ENCODE peak calls at places on chromosome 10, in nine cellular contexts. One of them, this sample, is unnamed.

GRCh38 chr10:126063353-126063791 is 167.0 kb downstream of the FANK1 start:
- DNase-seq in CD8-positive, alpha-beta T cell: no peak
- DNase-seq in tibial nerve: no peak
- DNase-seq in retina: no peak
- DNase-seq in activated CD4-positive, alpha-beta T cell treated with anti-CD3 and anti-CD28 coated beads, Interleukin-2, amount 50 U/mL, for 24 hours: no peak
- DNase-seq in NCI-H446 treated with DMSO at 0.1 percent for 48 hours: no peak
- DNase-seq in ureter: no peak
- DNase-seq in CD4-positive, CD25-positive, alpha-beta regulatory T cell: no peak
- DNase-seq in caudate nucleus: no peak
- DNase-seq in this sample: no peak

GRCh38 chr10:36578306-36578705 is 547.1 kb upstream of the ANKRD30A start:
- DNase-seq in activated CD4-positive, alpha-beta T cell treated with anti-CD3 and anti-CD28 coated beads, Interleukin-2, amount 50 U/mL, for 24 hours: no peak
- DNase-seq in ureter: no peak
- DNase-seq in CD8-positive, alpha-beta T cell: no peak
- DNase-seq in tibial nerve: no peak
- DNase-seq in CD4-positive, CD25-positive, alpha-beta regulatory T cell: no peak
- DNase-seq in NCI-H446 treated with DMSO at 0.1 percent for 48 hours: no peak
- DNase-seq in retina: no peak
- DNase-seq in caudate nucleus: no peak
- DNase-seq in this sample: no peak

GRCh38 chr10:63521389-63522128 is at the start of gene REEP3:
- DNase-seq in caudate nucleus: peak
- DNase-seq in CD8-positive, alpha-beta T cell: peak
- DNase-seq in ureter: peak
- DNase-seq in retina: peak
- DNase-seq in CD4-positive, CD25-positive, alpha-beta regulatory T cell: peak
- DNase-seq in NCI-H446 treated with DMSO at 0.1 percent for 48 hours: peak
- DNase-seq in tibial nerve: peak
- DNase-seq in activated CD4-positive, alpha-beta T cell treated with anti-CD3 and anti-CD28 coated beads, Interleukin-2, amount 50 U/mL, for 24 hours: peak
- DNase-seq in this sample: peak

GRCh38 chr10:44051584-44052385 is 333.1 kb downstream of the CXCL12 start:
- DNase-seq in CD8-positive, alpha-beta T cell: no peak
- DNase-seq in activated CD4-positive, alpha-beta T cell treated with anti-CD3 and anti-CD28 coated beads, Interleukin-2, amount 50 U/mL, for 24 hours: no peak
- DNase-seq in tibial nerve: no peak
- DNase-seq in CD4-positive, CD25-positive, alpha-beta regulatory T cell: no peak
- DNase-seq in ureter: no peak
- DNase-seq in NCI-H446 treated with DMSO at 0.1 percent for 48 hours: no peak
- DNase-seq in caudate nucleus: no peak
- DNase-seq in retina: peak
- DNase-seq in this sample: no peak

GRCh38 chr10:115321360-115321759 is 228.2 kb downstream of the ATRNL1 start:
- DNase-seq in activated CD4-positive, alpha-beta T cell treated with anti-CD3 and anti-CD28 coated beads, Interleukin-2, amount 50 U/mL, for 24 hours: no peak
- DNase-seq in retina: no peak
- DNase-seq in ureter: no peak
- DNase-seq in tibial nerve: no peak
- DNase-seq in CD4-positive, CD25-positive, alpha-beta regulatory T cell: no peak
- DNase-seq in caudate nucleus: no peak
- DNase-seq in CD8-positive, alpha-beta T cell: no peak
- DNase-seq in NCI-H446 treated with DMSO at 0.1 percent for 48 hours: no peak
- DNase-seq in this sample: no peak

GRCh38 chr10:125124907-125125306 is 35.5 kb downstream of the CTBP2 start:
- DNase-seq in retina: no peak
- DNase-seq in CD8-positive, alpha-beta T cell: no peak
- DNase-seq in ureter: no peak
- DNase-seq in activated CD4-positive, alpha-beta T cell treated with anti-CD3 and anti-CD28 coated beads, Interleukin-2, amount 50 U/mL, for 24 hours: no peak
- DNase-seq in caudate nucleus: no peak
- DNase-seq in tibial nerve: no peak
- DNase-seq in CD4-positive, CD25-positive, alpha-beta regulatory T cell: no peak
- DNase-seq in NCI-H446 treated with DMSO at 0.1 percent for 48 hours: no peak
- DNase-seq in this sample: no peak

GRCh38 chr10:27464993-27465392 is 39.1 kb upstream of the RAB18 start:
- DNase-seq in tibial nerve: no peak
- DNase-seq in ureter: no peak
- DNase-seq in NCI-H446 treated with DMSO at 0.1 percent for 48 hours: no peak
- DNase-seq in CD8-positive, alpha-beta T cell: no peak
- DNase-seq in CD4-positive, CD25-positive, alpha-beta regulatory T cell: peak
- DNase-seq in retina: no peak
- DNase-seq in caudate nucleus: no peak
- DNase-seq in activated CD4-positive, alpha-beta T cell treated with anti-CD3 and anti-CD28 coated beads, Interleukin-2, amount 50 U/mL, for 24 hours: no peak
- DNase-seq in this sample: no peak

GRCh38 chr10:60288291-60288690 is 101.4 kb downstream of the ANK3 start:
- DNase-seq in CD4-positive, CD25-positive, alpha-beta regulatory T cell: no peak
- DNase-seq in ureter: no peak
- DNase-seq in caudate nucleus: no peak
- DNase-seq in NCI-H446 treated with DMSO at 0.1 percent for 48 hours: no peak
- DNase-seq in tibial nerve: no peak
- DNase-seq in retina: no peak
- DNase-seq in activated CD4-positive, alpha-beta T cell treated with anti-CD3 and anti-CD28 coated beads, Interleukin-2, amount 50 U/mL, for 24 hours: no peak
- DNase-seq in CD8-positive, alpha-beta T cell: no peak
- DNase-seq in this sample: no peak

GRCh38 chr10:132611026-132611910 is 73.7 kb downstream of the INPP5A start:
- DNase-seq in NCI-H446 treated with DMSO at 0.1 percent for 48 hours: no peak
- DNase-seq in CD8-positive, alpha-beta T cell: no peak
- DNase-seq in activated CD4-positive, alpha-beta T cell treated with anti-CD3 and anti-CD28 coated beads, Interleukin-2, amount 50 U/mL, for 24 hours: no peak
- DNase-seq in CD4-positive, CD25-positive, alpha-beta regulatory T cell: no peak
- DNase-seq in ureter: no peak
- DNase-seq in caudate nucleus: no peak
- DNase-seq in tibial nerve: no peak
- DNase-seq in retina: no peak
- DNase-seq in this sample: no peak

GRCh38 chr10:22475857-22476600 is 130.7 kb downstream of the SPAG6 start:
- DNase-seq in ureter: no peak
- DNase-seq in CD8-positive, alpha-beta T cell: no peak
- DNase-seq in tibial nerve: no peak
- DNase-seq in CD4-positive, CD25-positive, alpha-beta regulatory T cell: peak
- DNase-seq in activated CD4-positive, alpha-beta T cell treated with anti-CD3 and anti-CD28 coated beads, Interleukin-2, amount 50 U/mL, for 24 hours: no peak
- DNase-seq in NCI-H446 treated with DMSO at 0.1 percent for 48 hours: no peak
- DNase-seq in retina: peak
- DNase-seq in caudate nucleus: peak
- DNase-seq in this sample: peak

GRCh38 chr10:104641150-104642000 is at the start of gene SORCS3:
- DNase-seq in activated CD4-positive, alpha-beta T cell treated with anti-CD3 and anti-CD28 coated beads, Interleukin-2, amount 50 U/mL, for 24 hours: no peak
- DNase-seq in retina: peak
- DNase-seq in CD8-positive, alpha-beta T cell: no peak
- DNase-seq in tibial nerve: no peak
- DNase-seq in caudate nucleus: no peak
- DNase-seq in ureter: no peak
- DNase-seq in NCI-H446 treated with DMSO at 0.1 percent for 48 hours: no peak
- DNase-seq in CD4-positive, CD25-positive, alpha-beta regulatory T cell: no peak
- DNase-seq in this sample: no peak

GRCh38 chr10:112471878-112472487 is 25.0 kb downstream of the VTI1A start:
- DNase-seq in ureter: no peak
- DNase-seq in retina: peak
- DNase-seq in CD8-positive, alpha-beta T cell: no peak
- DNase-seq in activated CD4-positive, alpha-beta T cell treated with anti-CD3 and anti-CD28 coated beads, Interleukin-2, amount 50 U/mL, for 24 hours: no peak
- DNase-seq in caudate nucleus: no peak
- DNase-seq in NCI-H446 treated with DMSO at 0.1 percent for 48 hours: peak
- DNase-seq in tibial nerve: no peak
- DNase-seq in CD4-positive, CD25-positive, alpha-beta regulatory T cell: peak
- DNase-seq in this sample: peak

GRCh38 chr10:103679096-103679790 is 176.1 kb downstream of the SH3PXD2A start:
- DNase-seq in ureter: no peak
- DNase-seq in NCI-H446 treated with DMSO at 0.1 percent for 48 hours: no peak
- DNase-seq in retina: no peak
- DNase-seq in caudate nucleus: no peak
- DNase-seq in tibial nerve: no peak
- DNase-seq in CD8-positive, alpha-beta T cell: no peak
- DNase-seq in activated CD4-positive, alpha-beta T cell treated with anti-CD3 and anti-CD28 coated beads, Interleukin-2, amount 50 U/mL, for 24 hours: no peak
- DNase-seq in CD4-positive, CD25-positive, alpha-beta regulatory T cell: no peak
- DNase-seq in this sample: peak

GRCh38 chr10:121559321-121559720 is 38.9 kb downstream of the FGFR2 start:
- DNase-seq in CD8-positive, alpha-beta T cell: no peak
- DNase-seq in tibial nerve: no peak
- DNase-seq in activated CD4-positive, alpha-beta T cell treated with anti-CD3 and anti-CD28 coated beads, Interleukin-2, amount 50 U/mL, for 24 hours: no peak
- DNase-seq in NCI-H446 treated with DMSO at 0.1 percent for 48 hours: no peak
- DNase-seq in ureter: no peak
- DNase-seq in CD4-positive, CD25-positive, alpha-beta regulatory T cell: no peak
- DNase-seq in retina: peak
- DNase-seq in caudate nucleus: no peak
- DNase-seq in this sample: no peak

GRCh38 chr10:101612872-101613271 is 24.8 kb downstream of the DPCD start:
- DNase-seq in caudate nucleus: no peak
- DNase-seq in retina: peak
- DNase-seq in activated CD4-positive, alpha-beta T cell treated with anti-CD3 and anti-CD28 coated beads, Interleukin-2, amount 50 U/mL, for 24 hours: no peak
- DNase-seq in tibial nerve: no peak
- DNase-seq in CD8-positive, alpha-beta T cell: no peak
- DNase-seq in NCI-H446 treated with DMSO at 0.1 percent for 48 hours: no peak
- DNase-seq in ureter: no peak
- DNase-seq in CD4-positive, CD25-positive, alpha-beta regulatory T cell: no peak
- DNase-seq in this sample: no peak

GRCh38 chr10:52621635-52622079 is 150.9 kb downstream of the MBL2 start:
- DNase-seq in NCI-H446 treated with DMSO at 0.1 percent for 48 hours: no peak
- DNase-seq in ureter: no peak
- DNase-seq in activated CD4-positive, alpha-beta T cell treated with anti-CD3 and anti-CD28 coated beads, Interleukin-2, amount 50 U/mL, for 24 hours: no peak
- DNase-seq in caudate nucleus: no peak
- DNase-seq in retina: no peak
- DNase-seq in tibial nerve: no peak
- DNase-seq in CD4-positive, CD25-positive, alpha-beta regulatory T cell: no peak
- DNase-seq in CD8-positive, alpha-beta T cell: no peak
- DNase-seq in this sample: no peak

GRCh38 chr10:30028006-30028441 is 31.4 kb downstream of the JCAD start:
- DNase-seq in tibial nerve: peak
- DNase-seq in retina: no peak
- DNase-seq in CD8-positive, alpha-beta T cell: no peak
- DNase-seq in NCI-H446 treated with DMSO at 0.1 percent for 48 hours: no peak
- DNase-seq in activated CD4-positive, alpha-beta T cell treated with anti-CD3 and anti-CD28 coated beads, Interleukin-2, amount 50 U/mL, for 24 hours: no peak
- DNase-seq in caudate nucleus: no peak
- DNase-seq in ureter: peak
- DNase-seq in CD4-positive, CD25-positive, alpha-beta regulatory T cell: peak
- DNase-seq in this sample: peak

GRCh38 chr10:77099136-77099535 is 538.5 kb downstream of the KCNMA1 start:
- DNase-seq in caudate nucleus: no peak
- DNase-seq in activated CD4-positive, alpha-beta T cell treated with anti-CD3 and anti-CD28 coated beads, Interleukin-2, amount 50 U/mL, for 24 hours: no peak
- DNase-seq in ureter: no peak
- DNase-seq in retina: no peak
- DNase-seq in CD8-positive, alpha-beta T cell: no peak
- DNase-seq in CD4-positive, CD25-positive, alpha-beta regulatory T cell: no peak
- DNase-seq in NCI-H446 treated with DMSO at 0.1 percent for 48 hours: no peak
- DNase-seq in tibial nerve: no peak
- DNase-seq in this sample: no peak

GRCh38 chr10:126749030-126749655 is 78.7 kb upstream of the C10orf90 start:
- DNase-seq in tibial nerve: peak
- DNase-seq in retina: peak
- DNase-seq in NCI-H446 treated with DMSO at 0.1 percent for 48 hours: peak
- DNase-seq in CD8-positive, alpha-beta T cell: peak
- DNase-seq in CD4-positive, CD25-positive, alpha-beta regulatory T cell: peak
- DNase-seq in caudate nucleus: peak
- DNase-seq in activated CD4-positive, alpha-beta T cell treated with anti-CD3 and anti-CD28 coated beads, Interleukin-2, amount 50 U/mL, for 24 hours: peak
- DNase-seq in ureter: peak
- DNase-seq in this sample: peak

GRCh38 chr10:119348106-119348505 is 140.7 kb downstream of the GRK5 start:
- DNase-seq in ureter: no peak
- DNase-seq in tibial nerve: no peak
- DNase-seq in retina: no peak
- DNase-seq in CD8-positive, alpha-beta T cell: no peak
- DNase-seq in NCI-H446 treated with DMSO at 0.1 percent for 48 hours: no peak
- DNase-seq in CD4-positive, CD25-positive, alpha-beta regulatory T cell: no peak
- DNase-seq in activated CD4-positive, alpha-beta T cell treated with anti-CD3 and anti-CD28 coated beads, Interleukin-2, amount 50 U/mL, for 24 hours: no peak
- DNase-seq in caudate nucleus: no peak
- DNase-seq in this sample: no peak